ENCODE peak calls at places on chromosomes 13 and 19, in ten cellular contexts. I, Q, U, A, S, G, H, B, K and D are unnamed samples.

GRCh38 chr13:39414339-39414738 is 188.7 kb downstream of the LHFPL6 start:
- DNase-seq in H (no peak), U (no peak), B (no peak), I (no peak), G (no peak), Q (no peak), A (no peak), K (no peak), S (no peak), D (no peak)

GRCh38 chr19:13823901-13824300 is 28.7 kb downstream of the ZSWIM4 start:
- DNase-seq in S (no peak), H (no peak), B (no peak), I (no peak), G (no peak), U (no peak), K (no peak), Q (no peak), A (no peak), D (no peak)

GRCh38 chr19:42370068-42370520 is 20.0 kb downstream of the CNFN start:
- DNase-seq in S (no peak), I (no peak), G (no peak), U (no peak), K (no peak), H (no peak), Q (no peak), A (no peak), B (no peak), D (no peak)

GRCh38 chr19:40363128-40363527 is 14.6 kb downstream of the PLD3 start:
- DNase-seq in G (no peak), U (no peak), Q (no peak), B (no peak), H (no peak), A (no peak), K (no peak), S (peak; percentile 59), I (no peak), D (no peak)

GRCh38 chr13:103255587-103256301 is 189.5 kb upstream of the SLC10A2 start:
- DNase-seq in K (no peak), H (no peak), B (no peak), I (no peak), A (no peak), U (no peak), Q (no peak), S (no peak), G (no peak), D (no peak)

GRCh38 chr19:35061583-35062373 is 20.3 kb downstream of the HPN start:
- DNase-seq in A (no peak), H (no peak), U (no peak), Q (no peak), S (no peak), I (no peak), G (no peak), B (no peak), K (peak; percentile 64), D (no peak)

GRCh38 chr13:25783076-25783475 is 268.7 kb downstream of the SHISA2 start:
- DNase-seq in A (no peak), S (no peak), U (no peak), H (no peak), B (no peak), I (no peak), G (no peak), Q (no peak), K (no peak), D (no peak)

GRCh38 chr19:15010497-15011255 is 31.0 kb upstream of the SLC1A6 start:
- DNase-seq in G (no peak), Q (no peak), S (no peak), A (peak; percentile 14), U (no peak), H (no peak), K (peak; percentile 50), I (no peak), B (no peak), D (no peak)

GRCh38 chr19:28920269-28921066 is 292.5 kb downstream of the UQCRFS1 start:
- DNase-seq in B (no peak), I (no peak), S (no peak), Q (no peak), K (no peak), U (no peak), G (no peak), A (no peak), H (no peak), D (no peak)

GRCh38 chr13:98657506-98658085 is 80.7 kb upstream of the STK24 start:
- DNase-seq in B (no peak), G (no peak), A (no peak), U (no peak), Q (no peak), K (no peak), S (no peak), H (no peak), I (no peak), D (no peak)